ENCODE peak calls at places on chromosomes 11 and 22, in eight cellular contexts. I is B cell, X is coronary artery, T is HFFc6, W is sigmoid colon, Q is right lobe of liver, V is tibial artery, M is SK-N-SH. O is an unnamed sample.

GRCh38 chr11:124751741-124752470 is at the start of gene VSIG2:
- DNase-seq in I (no peak), X (no peak), T (no peak), W (no peak), Q (peak), V (no peak), M (peak), O (no peak)

GRCh38 chr11:102546427-102546826 is 15.9 kb upstream of the MMP7 start:
- DNase-seq in I (no peak), X (no peak), T (no peak), W (no peak), Q (no peak), V (no peak), M (no peak), O (peak)

GRCh38 chr11:33987975-33988580 is 63.5 kb upstream of the CAPRIN1 start:
- DNase-seq in I (peak), X (no peak), T (peak), W (peak), Q (peak), V (peak), M (peak), O (peak)

GRCh38 chr11:113906038-113906437 is 1.4 kb downstream of the HTR3B start:
- DNase-seq in I (no peak), X (no peak), T (peak), W (no peak), Q (no peak), V (no peak), M (no peak), O (no peak)

GRCh38 chr11:18203723-18204122 is 31.1 kb downstream of the MRGPRX4 start:
- DNase-seq in I (no peak), X (no peak), T (no peak), W (no peak), Q (no peak), V (no peak), M (peak), O (peak)

GRCh38 chr11:11701070-11701469 is 79.3 kb upstream of the GALNT18 start:
- DNase-seq in I (no peak), X (no peak), T (peak), W (no peak), Q (no peak), V (no peak), M (no peak), O (no peak)

GRCh38 chr11:116422976-116423375 is 349.8 kb downstream of the BUD13 start:
- DNase-seq in I (no peak), X (no peak), T (no peak), W (no peak), Q (no peak), V (no peak), M (peak), O (no peak)

GRCh38 chr11:88508808-88509581 is 171.5 kb upstream of the CTSC start:
- DNase-seq in I (no peak), X (no peak), T (no peak), W (no peak), Q (peak), V (no peak), M (peak), O (peak)

GRCh38 chr11:112336356-112336886 is 75.8 kb upstream of the PLET1 start:
- DNase-seq in I (no peak), X (no peak), T (no peak), W (no peak), Q (no peak), V (no peak), M (no peak), O (no peak)

GRCh38 chr11:7384691-7385090 is 100.6 kb upstream of the OLFML1 start:
- DNase-seq in I (no peak), X (no peak), T (no peak), W (no peak), Q (no peak), V (no peak), M (no peak), O (no peak)

GRCh38 chr11:17206448-17206847 is 1.3 kb downstream of the PIK3C2A start:
- DNase-seq in I (no peak), X (no peak), T (no peak), W (no peak), Q (no peak), V (no peak), M (no peak), O (no peak)

GRCh38 chr11:75344186-75344585 is 7.3 kb downstream of the ARRB1 start:
- DNase-seq in I (no peak), X (peak), T (no peak), W (no peak), Q (no peak), V (no peak), M (no peak), O (no peak)

GRCh38 chr11:47998733-47999359 is 18.5 kb downstream of the PTPRJ start:
- DNase-seq in I (no peak), X (no peak), T (no peak), W (no peak), Q (peak), V (no peak), M (no peak), O (no peak)

GRCh38 chr11:74311352-74311926 is at the start of gene P4HA3:
- DNase-seq in I (peak), X (peak), T (no peak), W (peak), Q (peak), V (peak), M (peak), O (peak)

GRCh38 chr11:116642902-116643301 is 129.9 kb downstream of the BUD13 start:
- DNase-seq in I (no peak), X (peak), T (no peak), W (no peak), Q (no peak), V (no peak), M (no peak), O (no peak)

GRCh38 chr22:33677536-33677935 is 242.7 kb downstream of the LARGE1 start:
- DNase-seq in I (no peak), X (no peak), T (no peak), W (no peak), Q (no peak), V (no peak), M (no peak), O (no peak)

GRCh38 chr22:40415531-40416266 is 45.3 kb downstream of the SGSM3 start:
- DNase-seq in I (peak), X (no peak), T (no peak), W (no peak), Q (peak), V (no peak), M (no peak), O (peak)

GRCh38 chr11:123628936-123629683 is 25.3 kb downstream of the SCN3B start:
- DNase-seq in I (no peak), X (no peak), T (peak), W (peak), Q (peak), V (no peak), M (peak), O (no peak)

GRCh38 chr11:47606731-47607130 is 12.5 kb upstream of the C1QTNF4 start:
- DNase-seq in I (no peak), X (no peak), T (no peak), W (no peak), Q (no peak), V (no peak), M (no peak), O (no peak)

GRCh38 chr22:22201185-22201924 is 43.2 kb upstream of the VPREB1 start:
- DNase-seq in I (peak), X (no peak), T (peak), W (peak), Q (no peak), V (no peak), M (peak), O (peak)

GRCh38 chr22:17131686-17132085 is 10.5 kb upstream of the TMEM121B start:
- DNase-seq in I (no peak), X (no peak), T (no peak), W (peak), Q (no peak), V (no peak), M (no peak), O (no peak)

GRCh38 chr22:24583221-24583971 is 9.5 kb downstream of the LRRC75B start:
- DNase-seq in I (no peak), X (no peak), T (no peak), W (no peak), Q (no peak), V (no peak), M (peak), O (no peak)

GRCh38 chr22:29175312-29175835 is 30.3 kb upstream of the EMID1 start:
- DNase-seq in I (no peak), X (no peak), T (no peak), W (no peak), Q (no peak), V (no peak), M (no peak), O (no peak)

GRCh38 chr22:44094751-44095302 is 70.7 kb downstream of the PARVB start:
- DNase-seq in I (no peak), X (no peak), T (no peak), W (no peak), Q (peak), V (no peak), M (no peak), O (no peak)

GRCh38 chr11:79546366-79546765 is 105.5 kb upstream of the TENM4 start:
- DNase-seq in I (no peak), X (no peak), T (no peak), W (no peak), Q (no peak), V (no peak), M (no peak), O (no peak)

GRCh38 chr11:6576471-6577373 is 26.7 kb downstream of the RRP8 start:
- DNase-seq in I (no peak), X (no peak), T (peak), W (peak), Q (no peak), V (no peak), M (peak), O (no peak)

GRCh38 chr11:115581871-115582639 is 77.8 kb upstream of the CADM1 start:
- DNase-seq in I (no peak), X (no peak), T (no peak), W (no peak), Q (no peak), V (no peak), M (peak), O (no peak)

GRCh38 chr11:23749762-23750430 is 747.0 kb upstream of the LUZP2 start:
- DNase-seq in I (no peak), X (no peak), T (no peak), W (no peak), Q (no peak), V (no peak), M (no peak), O (no peak)

DNA sequence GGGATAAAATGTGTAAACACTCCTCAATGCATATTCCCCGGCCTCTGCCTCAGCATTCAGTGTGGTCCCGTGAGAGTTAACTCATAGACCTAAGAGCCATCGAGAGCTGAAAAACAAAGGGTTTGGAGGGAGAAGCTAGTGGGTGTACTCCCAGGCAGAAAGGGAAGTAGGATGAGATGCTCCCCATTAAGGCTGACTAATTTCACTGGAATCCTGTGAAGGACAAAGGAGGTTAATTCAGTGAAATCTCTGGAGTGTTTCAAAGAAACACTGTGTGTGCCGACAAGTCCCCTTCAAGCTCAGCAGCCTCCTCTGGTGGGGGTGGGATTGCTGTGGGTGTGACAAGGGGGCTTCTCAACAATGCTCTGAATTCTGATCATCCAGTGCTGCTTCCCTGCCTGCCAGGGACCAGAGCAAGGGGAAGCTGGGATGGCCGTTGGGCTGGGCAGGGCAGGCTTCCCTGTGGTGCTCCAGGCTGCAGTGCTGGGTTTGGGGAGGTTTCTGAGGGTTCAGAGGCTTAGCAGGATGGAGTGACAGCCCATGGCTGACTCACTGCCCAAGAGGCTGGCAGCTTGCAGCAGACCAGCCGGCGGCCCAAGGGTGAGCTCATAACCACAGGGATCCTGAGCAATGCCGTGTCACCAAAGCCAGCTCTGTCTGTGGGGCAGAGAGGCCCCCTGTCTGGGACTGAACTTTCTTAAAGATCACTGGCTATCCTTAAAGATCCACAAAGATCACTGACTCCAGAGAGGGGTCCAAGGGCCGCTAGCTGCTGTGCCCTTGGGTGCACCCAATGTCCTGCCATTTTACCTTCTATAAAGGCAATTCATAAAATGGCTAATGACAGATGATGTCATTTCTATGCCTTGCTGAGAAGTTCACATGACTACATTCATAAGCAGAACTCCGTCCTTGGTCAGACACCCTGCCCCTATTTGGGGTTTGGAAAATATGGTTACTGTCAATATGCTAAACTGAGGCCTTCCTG is 61.3 kb upstream of the BMAL1 start:
- DNase-seq in I (no peak), X (no peak), T (peak), W (no peak), Q (no peak), V (no peak), M (no peak), O (no peak)
- TF ChIP-seq CTCF in I (no peak), X (no peak), T (no peak), W (no peak), Q (no peak), V (no peak), M (peak), O (no peak)

GRCh38 chr11:9758676-9759518 is 95.0 kb downstream of the SWAP70 start:
- DNase-seq in I (peak), X (no peak), T (peak), W (peak), Q (peak), V (peak), M (peak), O (peak)
- TF ChIP-seq CTCF in I (no peak), X (no peak), T (no peak), W (no peak), Q (peak), V (no peak), M (no peak), O (peak)

GRCh38 chr11:41245184-41245583 is 214.3 kb downstream of the LRRC4C start:
- DNase-seq in I (no peak), X (peak), T (no peak), W (peak), Q (peak), V (no peak), M (no peak), O (no peak)

GRCh38 chr11:41246399-41246745 is 213.1 kb downstream of the LRRC4C start:
- DNase-seq in I (no peak), X (no peak), T (no peak), W (no peak), Q (peak), V (no peak), M (no peak), O (no peak)

GRCh38 chr11:41250408-41250807 is 209.0 kb downstream of the LRRC4C start:
- DNase-seq in I (no peak), X (no peak), T (no peak), W (no peak), Q (no peak), V (no peak), M (no peak), O (no peak)

GRCh38 chr11:41245704-41246398 is 213.6 kb downstream of the LRRC4C start:
- DNase-seq in I (no peak), X (peak), T (no peak), W (peak), Q (peak), V (no peak), M (peak), O (no peak)
- TF ChIP-seq CTCF in I (no peak), X (no peak), T (no peak), W (no peak), Q (peak), V (no peak), M (peak), O (no peak)

DNA sequence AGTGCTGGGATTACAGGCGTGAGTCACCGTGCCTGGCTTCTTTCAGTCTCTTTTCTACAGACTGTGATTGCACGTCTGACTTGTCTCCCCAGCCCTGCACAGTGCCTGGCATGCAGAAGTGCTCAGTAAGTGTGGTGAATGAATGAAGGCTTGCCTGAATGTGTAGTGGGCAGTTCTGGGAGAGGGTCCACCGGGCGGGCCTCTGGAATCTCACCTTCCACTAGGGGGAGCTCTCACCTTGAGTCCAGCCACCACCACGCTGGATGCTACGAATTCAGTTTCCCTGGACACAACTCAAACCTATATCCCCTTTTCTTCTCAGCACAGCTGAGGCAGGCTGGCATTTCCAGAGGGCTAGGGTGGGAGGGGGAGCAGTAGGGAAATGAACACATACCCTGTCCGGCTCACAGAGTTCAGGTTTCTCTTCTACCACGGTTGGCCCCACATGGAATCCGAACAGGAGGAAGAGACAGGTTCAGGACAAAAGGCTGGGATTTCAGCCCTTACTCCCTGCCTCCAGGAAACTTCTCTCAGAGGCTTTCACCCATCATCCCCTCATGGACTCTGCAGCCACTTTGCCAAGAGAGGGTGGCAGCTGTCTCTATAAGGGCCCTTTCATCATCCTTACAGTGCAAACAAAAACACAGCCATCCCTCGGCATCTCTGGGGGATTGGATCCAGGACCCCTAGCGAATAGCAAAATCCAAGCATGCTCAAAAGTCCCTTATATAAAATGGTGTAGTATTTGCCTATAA is 86.8 kb downstream of the NECTIN1 start:
- DNase-seq in I (peak), X (no peak), T (peak), W (no peak), Q (no peak), V (no peak), M (peak), O (peak)
- TF ChIP-seq CTCF in I (peak), X (no peak), T (peak), W (peak), Q (peak), V (peak), M (peak), O (peak)

GRCh38 chr22:48587236-48587865 is 1240.3 kb downstream of the BRD1 start:
- DNase-seq in I (no peak), X (no peak), T (no peak), W (no peak), Q (no peak), V (no peak), M (no peak), O (no peak)
- TF ChIP-seq CTCF in I (no peak), X (no peak), T (no peak), W (no peak), Q (no peak), V (no peak), M (no peak), O (no peak)

DNA sequence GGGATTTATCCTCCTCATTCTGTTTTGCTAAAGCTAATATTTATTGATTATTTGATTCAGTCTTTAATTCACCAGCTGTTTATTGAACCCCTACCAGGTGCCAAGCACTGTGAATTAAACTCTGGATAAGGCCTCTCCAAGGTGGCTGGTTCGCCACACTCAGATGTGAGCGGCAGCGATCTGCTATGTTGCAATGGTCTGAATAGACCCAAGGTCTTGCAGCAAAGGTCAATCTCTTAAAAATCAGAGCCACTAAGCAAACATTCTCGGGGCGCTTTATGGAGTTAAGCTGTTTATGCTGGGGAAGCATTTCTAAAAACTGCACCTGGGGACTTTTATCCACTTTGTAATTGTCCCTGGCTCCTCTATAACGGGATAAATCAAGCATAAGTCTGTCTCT is 10.5 kb upstream of the TSPAN18 start:
- DNase-seq in I (no peak), X (no peak), T (no peak), W (no peak), Q (peak), V (no peak), M (no peak), O (no peak)
- TF ChIP-seq CTCF in I (no peak), X (no peak), T (no peak), W (no peak), Q (no peak), V (no peak), M (no peak), O (no peak)

GRCh38 chr11:36454551-36454950 is 55.5 kb downstream of the TRAF6 start:
- DNase-seq in I (no peak), X (no peak), T (no peak), W (no peak), Q (no peak), V (no peak), M (no peak), O (no peak)

GRCh38 chr11:36451681-36452080 is 58.4 kb downstream of the TRAF6 start:
- DNase-seq in I (no peak), X (no peak), T (no peak), W (no peak), Q (no peak), V (no peak), M (no peak), O (no peak)

GRCh38 chr11:36453678-36454077 is 56.4 kb downstream of the TRAF6 start:
- DNase-seq in I (no peak), X (no peak), T (no peak), W (no peak), Q (no peak), V (no peak), M (no peak), O (peak)

GRCh38 chr11:36452231-36452630 is 57.8 kb downstream of the TRAF6 start:
- DNase-seq in I (no peak), X (no peak), T (no peak), W (no peak), Q (no peak), V (no peak), M (no peak), O (no peak)

DNA sequence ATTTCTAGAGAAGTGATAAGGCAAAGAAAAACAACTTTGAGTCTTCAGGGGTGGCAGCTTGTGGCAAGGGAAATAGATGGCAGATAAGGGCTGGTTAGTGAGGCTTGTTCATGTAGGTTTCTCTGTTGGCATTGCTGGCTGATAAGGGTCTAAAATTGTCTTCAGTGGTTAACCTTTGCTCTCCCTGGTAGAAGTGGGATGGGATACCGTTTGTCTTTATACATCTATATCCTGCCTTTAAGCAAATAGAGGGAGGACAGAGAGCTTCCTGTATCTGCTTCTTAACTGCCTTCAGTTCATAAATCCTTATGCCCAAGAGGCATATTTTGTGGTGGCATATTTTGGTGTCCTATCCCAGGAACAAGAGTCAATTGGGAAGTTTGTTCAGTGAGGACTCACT is 57.1 kb downstream of the TRAF6 start:
- DNase-seq in I (no peak), X (no peak), T (no peak), W (no peak), Q (no peak), V (no peak), M (no peak), O (no peak)
- TF ChIP-seq CTCF in I (no peak), X (no peak), T (no peak), W (no peak), Q (no peak), V (no peak), M (no peak), O (no peak)

DNA sequence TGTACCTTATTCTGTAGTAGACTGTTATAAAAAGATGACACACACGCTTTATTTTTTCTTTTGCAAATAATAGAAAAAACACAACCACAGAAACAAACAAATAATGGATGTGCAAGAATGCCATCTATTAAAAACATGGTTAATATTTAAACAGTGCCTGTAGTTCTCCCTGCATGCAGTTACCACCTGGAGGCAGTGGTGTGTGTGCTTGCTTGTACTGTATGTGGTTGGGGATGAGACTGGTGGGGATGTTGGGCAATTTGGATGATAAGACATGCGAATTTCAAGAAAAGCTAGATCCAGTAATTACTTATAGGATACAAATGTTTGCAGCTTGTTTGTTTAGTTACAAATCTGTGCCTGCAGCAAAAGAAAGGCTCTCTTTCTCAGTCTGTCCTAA is 3.6 kb downstream of the C11orf87 start:
- DNase-seq in I (no peak), X (no peak), T (no peak), W (no peak), Q (no peak), V (no peak), M (peak), O (no peak)
- TF ChIP-seq CTCF in I (no peak), X (no peak), T (no peak), W (no peak), Q (no peak), V (no peak), M (no peak), O (no peak)

O was measured in GM10248.